ENCODE peak calls at places on chromosomes 7 and 10, in five cellular contexts. R is heart right ventricle, B is iPS DF 6.9, O is mammary epithelial cell, J is A549. V is an unnamed sample.

GRCh38 chr7:71868797-71869196 is 543.3 kb downstream of the CALN1 start:
- DNase-seq in J (peak; percentile 4), B (no peak), R (no peak), O (peak; percentile 12), V (no peak)

GRCh38 chr10:99513061-99513460 is 19.7 kb upstream of the NKX2-3 start:
- DNase-seq in J (no peak), O (no peak), B (no peak), R (no peak), V (no peak)

GRCh38 chr7:30795161-30795943 is 24.1 kb downstream of the MINDY4 start:
- DNase-seq in J (no peak), O (no peak), R (no peak), B (no peak), V (no peak)

GRCh38 chr7:28272461-28272877 is 91.9 kb upstream of the JAZF1 start:
- DNase-seq in J (peak; percentile 30), B (peak; percentile 60), O (no peak), R (peak; percentile 42), V (no peak)

GRCh38 chr7:49878627-49879026 is 105.2 kb downstream of the VWC2 start:
- DNase-seq in R (no peak), J (no peak), O (peak; percentile 39), B (no peak), V (no peak)

GRCh38 chr10:38032881-38033280 is 22.4 kb downstream of the ZNF33A start:
- DNase-seq in O (no peak), J (no peak), B (no peak), R (peak; percentile 8), V (no peak)

GRCh38 chr10:91974960-91975359 is 51.4 kb downstream of the BTAF1 start:
- DNase-seq in J (no peak), O (peak; percentile 44), B (no peak), R (no peak), V (no peak)

GRCh38 chr7:111076205-111076604 is 14.7 kb upstream of the LRRN3 start:
- DNase-seq in R (no peak), O (peak; percentile 19), J (no peak), B (no peak), V (no peak)

GRCh38 chr7:22052650-22053336 is 107.1 kb upstream of the CDCA7L start:
- DNase-seq in O (no peak), B (no peak), R (no peak), J (no peak), V (no peak)

GRCh38 chr10:114831186-114831867 is 9.7 kb downstream of the FHIP2A start:
- DNase-seq in J (no peak), B (no peak), R (no peak), O (no peak), V (no peak)

GRCh38 chr7:127317447-127317961 is 64.8 kb upstream of the GRM8 start:
- DNase-seq in B (no peak), O (peak; percentile 29), R (no peak), J (peak; percentile 3), V (no peak)

GRCh38 chr7:108290344-108291134 is 160.4 kb upstream of the LAMB4 start:
- DNase-seq in B (no peak), J (peak; percentile 23), R (no peak), O (no peak), V (no peak)

GRCh38 chr7:2173184-2173827 is 59.4 kb downstream of the MAD1L1 start:
- DNase-seq in B (no peak), J (no peak), O (no peak), R (no peak), V (no peak)

GRCh38 chr7:31744294-31744874 is 57.4 kb downstream of the PPP1R17 start:
- DNase-seq in O (peak; percentile 64), B (no peak), J (peak; percentile 82), R (peak; percentile 35), V (no peak)

GRCh38 chr7:27466703-27467102 is 196.0 kb downstream of the HIBADH start:
- DNase-seq in J (no peak), R (no peak), O (no peak), B (no peak), V (no peak)

GRCh38 chr7:134857958-134858357 is 78.5 kb downstream of the CALD1 start:
- DNase-seq in R (no peak), J (no peak), O (no peak), B (no peak), V (no peak)

GRCh38 chr7:27182861-27183681 is 2.0 kb downstream of the HOXA11 start:
- DNase-seq in J (no peak), R (no peak), O (no peak), B (no peak), V (no peak)

GRCh38 chr10:125781374-125781773 is 5.8 kb upstream of the MMP21 start:
- DNase-seq in J (no peak), O (no peak), R (no peak), B (no peak), V (no peak)
- H3K27ac ChIP-seq in J (no peak overlapping the region), O (no peak overlapping the region), R (no peak overlapping the region), B (no peak overlapping the region), V (no peak overlapping the region)

GRCh38 chr10:112213098-112213823 is 29.7 kb upstream of the GPAM start:
- DNase-seq in R (no peak), B (no peak), O (no peak), J (no peak), V (no peak)
- H3K4me1 ChIP-seq in R (peaks cover 15% of the 10 kb centered on the region), B (no peaks in the 10 kb centered on the region), O (no peaks in the 10 kb centered on the region), J (no peaks in the 10 kb centered on the region), V (no peaks in the 10 kb centered on the region)

GRCh38 chr7:142788303-142789286 is 17.8 kb downstream of the PRSS2 start:
- DNase-seq in R (no peak), O (no peak), J (no peak), B (no peak), V (no peak)
- H3K4me3 ChIP-seq in R (no peak overlapping the region), O (no peak overlapping the region), J (no peak overlapping the region), B (no peak overlapping the region), V (peak overlapping the region; percentile 59)

DNA sequence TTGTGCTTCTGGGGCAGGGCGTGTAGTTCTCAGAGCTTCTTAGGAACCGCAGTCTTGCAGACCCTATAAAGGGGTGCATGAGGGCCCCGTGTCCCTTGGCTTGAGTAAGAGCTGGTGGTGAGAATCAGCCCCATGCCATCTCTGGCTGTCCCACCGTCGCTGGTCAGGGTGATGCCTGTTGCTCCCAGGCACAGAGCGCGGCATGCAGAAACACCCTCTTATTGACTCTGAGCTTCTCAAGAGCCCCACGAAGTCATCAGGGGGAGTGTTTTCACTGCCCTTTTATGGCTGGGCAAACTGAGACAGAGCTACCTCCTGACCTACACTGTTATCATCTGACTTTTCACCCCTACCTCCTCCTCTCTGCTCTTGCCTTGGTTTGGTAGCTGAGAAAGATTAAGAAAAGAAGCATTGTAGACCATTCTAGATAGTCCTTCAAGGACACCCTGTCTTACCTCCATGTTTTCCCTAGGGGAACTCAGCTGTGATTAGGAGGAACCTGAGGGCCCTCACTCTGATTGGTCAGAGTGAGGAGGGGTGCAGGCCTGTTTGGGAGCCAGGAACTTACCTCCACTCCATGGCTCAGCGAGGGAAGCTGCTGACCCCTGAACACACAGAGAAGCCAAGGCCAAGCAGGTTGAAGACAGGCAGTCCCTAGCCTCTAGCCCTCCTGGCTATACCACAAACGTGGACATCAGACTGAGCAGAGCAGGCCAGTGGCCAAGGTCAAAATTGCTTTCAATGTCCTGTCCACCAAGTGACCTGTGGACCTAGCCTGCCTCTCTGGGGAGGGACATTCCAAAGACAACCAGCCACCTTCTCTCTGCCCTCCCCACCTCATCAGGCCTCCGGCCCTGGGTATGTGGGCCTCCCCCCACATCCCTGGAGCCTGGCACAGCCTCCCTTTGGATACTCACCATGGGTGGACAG is 17.6 kb downstream of the UNC5B start:
- DNase-seq in J (no peak), R (no peak), B (no peak), O (no peak), V (no peak)
- H3K27ac ChIP-seq in J (no peak overlapping the region), R (no peak overlapping the region), B (no peak overlapping the region), O (no peak overlapping the region), V (no peak overlapping the region)

DNA sequence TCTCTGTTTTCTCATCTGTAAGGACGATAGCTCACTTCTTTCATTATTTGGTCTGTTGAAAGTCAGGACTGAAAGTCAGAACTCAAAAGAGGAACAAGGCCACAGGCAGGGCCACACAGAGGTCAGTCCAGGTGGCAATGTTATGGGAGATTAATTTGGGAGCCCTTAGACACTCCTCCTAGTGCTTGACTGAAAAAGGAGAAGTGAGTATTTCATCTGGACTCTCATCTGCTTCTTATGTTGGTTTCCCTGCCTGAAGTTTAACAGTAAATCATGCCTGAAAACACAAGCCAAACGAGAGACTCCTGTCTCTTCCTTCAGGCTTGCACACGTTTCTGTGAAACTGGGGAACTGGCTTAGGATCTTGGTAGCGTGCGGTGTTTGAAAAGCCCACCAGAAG is 248.5 kb downstream of the BUB3 start:
- DNase-seq in J (no peak), O (no peak), B (no peak), R (no peak), V (no peak)
- H3K4me1 ChIP-seq in J (no peaks in the 10 kb centered on the region), O (no peaks in the 10 kb centered on the region), B (no peaks in the 10 kb centered on the region), R (no peaks in the 10 kb centered on the region), V (no peaks in the 10 kb centered on the region)